ENCODE peak calls at places on chromosomes 4 and X, in six cellular contexts. X, T, O, I, L and S are unnamed samples.

GRCh38 chr4:4853371-4853823 is 6.1 kb upstream of the MSX1 start:
- DNase-seq in T (no peak), I (no peak), O (no peak), L (no peak), X (no peak), S (no peak)

GRCh38 chr4:104747635-104748034 is 252.9 kb upstream of the CXXC4 start:
- DNase-seq in O (no peak), L (no peak), I (no peak), X (no peak), T (no peak), S (no peak)

GRCh38 chr4:184538023-184538599 is 63.8 kb upstream of the IRF2 start:
- DNase-seq in I (peak), X (peak), T (peak), L (peak), O (peak), S (peak)

GRCh38 chr4:189845145-189845846 is 95.4 kb upstream of the FRG1 start:
- DNase-seq in L (no peak), T (no peak), I (no peak), O (no peak), X (peak), S (no peak)

GRCh38 chr4:183716302-183716701 is 57.2 kb downstream of the TRAPPC11 start:
- DNase-seq in O (no peak), T (no peak), I (no peak), X (no peak), L (no peak), S (no peak)

GRCh38 chr4:66062044-66062443 is 391.8 kb upstream of the EPHA5 start:
- DNase-seq in I (no peak), O (peak), X (no peak), L (no peak), T (no peak), S (no peak)

GRCh38 chrX:12970691-12971202 is 4.2 kb upstream of the TMSB4X start:
- DNase-seq in X (no peak), T (no peak), L (peak), I (peak), O (peak), S (peak)

GRCh38 chr4:109912706-109913621 is at the start of gene EGF:
- DNase-seq in O (peak), T (no peak), I (no peak), X (peak), L (peak), S (no peak)

GRCh38 chr4:94939791-94940530 is 182.2 kb downstream of the BMPR1B start:
- DNase-seq in X (no peak), T (no peak), L (no peak), I (no peak), O (peak), S (no peak)

GRCh38 chrX:3743821-3744439 is 30.5 kb upstream of the PRKX start:
- DNase-seq in T (no peak), I (no peak), X (no peak), O (no peak), L (peak), S (peak)

GRCh38 chr4:146639414-146639814 is 721 bp downstream of the POU4F2 start:
- DNase-seq in X (no peak), O (no peak), T (no peak), I (no peak), L (no peak), S (no peak)

GRCh38 chrX:109859673-109860072 is 126.6 kb upstream of the ACSL4 start:
- DNase-seq in O (no peak), L (no peak), X (no peak), I (no peak), T (no peak), S (no peak)